ENCODE peak calls at places on chromosomes 7 and 10, in four cellular contexts. V is MM.1S, W is mesendoderm, J is cerebellar cortex. O is an unnamed sample.
A peak's percentile ranks its signal among the peaks of the same experiment; 100 is the strongest.

GRCh38 chr7:124635416-124635815 is 130.2 kb downstream of the GPR37 start:
- DNase-seq in V (no peak), W (peak; percentile 58), J (no peak), O (no peak)

GRCh38 chr7:131235489-131236317 is 92.0 kb upstream of the MKLN1 start:
- DNase-seq in W (peak; percentile 86), V (no peak), J (peak; percentile 55), O (peak; percentile 99)

GRCh38 chr7:129438839-129439640 is 4.8 kb downstream of the STRIP2 start:
- DNase-seq in W (no peak), V (no peak), J (no peak), O (peak; percentile 91)

GRCh38 chr7:7119668-7120208 is 62.6 kb upstream of the C1GALT1 start:
- DNase-seq in V (no peak), W (no peak), J (no peak), O (no peak)

GRCh38 chr7:138338361-138338760 is 121.7 kb upstream of the TRIM24 start:
- DNase-seq in J (peak; percentile 16), W (no peak), V (no peak), O (no peak)

GRCh38 chr7:83672157-83672556 is 23.2 kb upstream of the SEMA3E start:
- DNase-seq in W (peak; percentile 94), J (no peak), V (no peak), O (no peak)

GRCh38 chr7:36082216-36082615 is 70.8 kb upstream of the EEPD1 start:
- DNase-seq in J (no peak), W (no peak), V (no peak), O (no peak)

GRCh38 chr10:61733358-61733940 is 70.7 kb downstream of the CABCOCO1 start:
- DNase-seq in V (peak; percentile 58), W (peak; percentile 56), J (peak; percentile 55), O (peak; percentile 18)

GRCh38 chr7:500521-501420 is 18.9 kb downstream of the PDGFA start:
- DNase-seq in W (no peak), V (no peak), J (no peak), O (no peak)

GRCh38 chr10:21496285-21497176 is 29.0 kb downstream of the SKIDA1 start:
- DNase-seq in V (peak; percentile 65), W (peak; percentile 82), J (peak; percentile 62), O (peak; percentile 57)

GRCh38 chr7:50492770-50493519 is 42.8 kb upstream of the FIGNL1 start:
- DNase-seq in J (no peak), V (no peak), W (no peak), O (no peak)

GRCh38 chr10:86311176-86311575 is 55.4 kb downstream of the GRID1 start:
- DNase-seq in W (no peak), J (no peak), V (no peak), O (no peak)

GRCh38 chr7:83149466-83149865 is 13.2 kb downstream of the PCLO start:
- DNase-seq in W (no peak), V (no peak), J (no peak), O (no peak)

GRCh38 chr7:66699998-66700397 is 40.5 kb upstream of the RABGEF1 start:
- DNase-seq in J (peak; percentile 25), V (no peak), W (no peak), O (no peak)

GRCh38 chr7:6486438-6487183 is 38.9 kb upstream of the DAGLB start:
- DNase-seq in V (no peak), W (no peak), J (no peak), O (no peak)

GRCh38 chr7:42174391-42174848 is 62.6 kb downstream of the GLI3 start:
- DNase-seq in V (no peak), J (no peak), W (no peak), O (no peak)

GRCh38 chr7:20407585-20408466 is 77.1 kb downstream of the ITGB8 start:
- DNase-seq in V (no peak), W (peak; percentile 40), J (no peak), O (no peak)

GRCh38 chr10:59895629-59896116 is 10.7 kb downstream of the CCDC6 start:
- DNase-seq in W (peak; percentile 68), J (peak; percentile 55), V (no peak), O (no peak)

GRCh38 chr10:110336111-110336721 is 31.5 kb upstream of the SMNDC1 start:
- DNase-seq in W (peak; percentile 57), V (no peak), J (peak; percentile 46), O (peak; percentile 79)

GRCh38 chr10:54613162-54613561 is 187.9 kb downstream of the PCDH15 start:
- DNase-seq in W (no peak), J (no peak), V (no peak), O (no peak)

GRCh38 chr7:95046494-95047240 is 139.3 kb downstream of the PPP1R9A start:
- DNase-seq in J (no peak), V (no peak), W (no peak), O (no peak)

GRCh38 chr10:5948999-5949759 is 28.2 kb downstream of the IL15RA start:
- DNase-seq in J (peak; percentile 45), W (peak; percentile 75), V (no peak), O (no peak)

GRCh38 chr10:94005050-94005449 is 11.3 kb downstream of the PLCE1 start:
- DNase-seq in V (no peak), W (no peak), J (no peak), O (peak; percentile 56)

GRCh38 chr10:47400251-47400650 is 16.2 kb upstream of the ZNF488 start:
- DNase-seq in J (no peak), W (no peak), V (no peak), O (no peak)

GRCh38 chr7:39300276-39300675 is 265.9 kb upstream of the YAE1 start:
- DNase-seq in V (no peak), J (no peak), W (no peak), O (no peak)

GRCh38 chr10:1715821-1716220 is 21.5 kb downstream of the ADARB2 start:
- DNase-seq in W (peak; percentile 63), J (no peak), V (no peak), O (no peak)

GRCh38 chr10:46520381-46520780 is 36.1 kb downstream of the GPRIN2 start:
- DNase-seq in J (peak; percentile 48), V (no peak), W (no peak), O (no peak)

GRCh38 chr7:79806161-79806734 is 328.4 kb upstream of the GNAI1 start:
- DNase-seq in W (no peak), V (no peak), J (peak; percentile 19), O (no peak)

GRCh38 chr7:44796034-44796503 is 412 bp upstream of the PPIA start:
- DNase-seq in V (peak; percentile 67), J (peak; percentile 69), W (peak; percentile 88), O (peak; percentile 61)

O was measured in RCC 7860.